ENCODE peak calls at places on chromosomes 1 and 21, in four cellular contexts. One of them, this sample, is unnamed.

GRCh38 chr21:44271558-44271957 is 9.9 kb upstream of the DNMT3L start:
- DNase-seq in gastrocnemius medialis: no peak
- DNase-seq in IMR-90: no peak
- DNase-seq in ovary: no peak
- DNase-seq in this sample: no peak

GRCh38 chr1:156551066-156551643 is 21.2 kb downstream of the IQGAP3 start:
- DNase-seq in gastrocnemius medialis: no peak
- DNase-seq in IMR-90: no peak
- DNase-seq in ovary: no peak
- DNase-seq in this sample: no peak

GRCh38 chr1:68558321-68559026 is 61.6 kb upstream of the DEPDC1 start:
- DNase-seq in gastrocnemius medialis: no peak
- DNase-seq in IMR-90: no peak
- DNase-seq in ovary: no peak
- DNase-seq in this sample: no peak

GRCh38 chr1:115755436-115756370 is 12.8 kb downstream of the CASQ2 start:
- DNase-seq in gastrocnemius medialis: no peak
- DNase-seq in IMR-90: no peak
- DNase-seq in ovary: no peak
- DNase-seq in this sample: no peak

GRCh38 chr1:58443986-58444603 is 102.4 kb downstream of the OMA1 start:
- DNase-seq in gastrocnemius medialis: no peak
- DNase-seq in IMR-90: no peak
- DNase-seq in ovary: no peak
- DNase-seq in this sample: no peak

GRCh38 chr1:45952072-45952471 is 148.7 kb downstream of the MAST2 start:
- DNase-seq in gastrocnemius medialis: no peak
- DNase-seq in IMR-90: no peak
- DNase-seq in ovary: no peak
- DNase-seq in this sample: no peak

GRCh38 chr1:246587606-246588005 is 21.4 kb downstream of the CNST start:
- DNase-seq in gastrocnemius medialis: no peak
- DNase-seq in IMR-90: peak; percentile 72
- DNase-seq in ovary: no peak
- DNase-seq in this sample: no peak

GRCh38 chr1:1128454-1129139 is 12.7 kb upstream of the C1orf159 start:
- DNase-seq in gastrocnemius medialis: no peak
- DNase-seq in IMR-90: no peak
- DNase-seq in ovary: no peak
- DNase-seq in this sample: no peak

GRCh38 chr21:46151989-46152938 is 3.1 kb downstream of the FTCD start:
- DNase-seq in gastrocnemius medialis: peak; percentile 6
- DNase-seq in IMR-90: no peak
- DNase-seq in ovary: peak; percentile 44
- DNase-seq in this sample: no peak

GRCh38 chr1:189790335-189790734 is 687.3 kb downstream of the BRINP3 start:
- DNase-seq in gastrocnemius medialis: no peak
- DNase-seq in IMR-90: peak; percentile 8
- DNase-seq in ovary: no peak
- DNase-seq in this sample: no peak

GRCh38 chr1:33361553-33362262 is 40.8 kb upstream of the A3GALT2 start:
- DNase-seq in gastrocnemius medialis: peak; percentile 51
- DNase-seq in IMR-90: no peak
- DNase-seq in ovary: no peak
- DNase-seq in this sample: no peak
- H3K27ac ChIP-seq in gastrocnemius medialis: peak overlapping the region; percentile 98
- H3K27ac ChIP-seq in IMR-90: no peak overlapping the region
- H3K27ac ChIP-seq in ovary: no peak overlapping the region
- H3K27ac ChIP-seq in this sample: peak overlapping the region; percentile 97

DNA sequence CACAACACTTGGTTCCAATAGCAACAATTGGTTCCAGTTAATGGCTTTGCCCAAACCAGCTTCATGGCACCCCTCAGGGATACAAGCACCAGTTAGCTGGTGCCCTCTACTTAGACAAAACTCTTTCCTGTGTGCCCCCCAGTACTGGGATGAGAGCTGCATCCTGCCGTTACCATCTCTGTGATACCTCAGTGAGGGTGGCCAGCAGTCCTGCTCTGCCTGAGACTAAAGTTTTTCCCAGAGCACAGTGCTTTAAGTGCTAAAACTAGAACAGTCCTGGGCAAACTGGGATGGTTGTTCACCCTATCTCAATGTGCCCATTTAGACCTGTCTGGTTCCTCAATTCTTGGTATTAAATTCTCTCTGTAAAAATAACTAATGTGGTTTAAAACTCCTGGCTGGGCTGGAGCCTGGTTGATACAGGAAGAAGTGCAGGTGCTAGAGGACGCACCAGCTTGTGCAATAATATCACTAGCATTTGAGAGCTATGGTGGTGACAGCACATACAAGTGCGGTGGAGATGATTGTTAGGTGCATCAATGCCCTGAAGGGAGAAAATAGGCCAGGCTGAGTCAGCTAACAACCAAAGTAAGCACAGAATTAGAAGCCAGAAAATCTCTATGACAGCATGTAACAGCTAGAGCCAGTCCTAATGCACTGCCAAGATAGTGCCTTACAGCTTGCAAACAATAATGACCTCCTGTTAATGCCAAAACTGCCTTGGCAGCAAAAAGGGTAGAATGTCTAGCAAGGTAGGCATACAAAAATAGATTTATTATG is 179.8 kb upstream of the GALNT2 start:
- DNase-seq in gastrocnemius medialis: peak; percentile 88
- DNase-seq in IMR-90: no peak
- DNase-seq in ovary: no peak
- DNase-seq in this sample: peak; percentile 38
- H3K27ac ChIP-seq in gastrocnemius medialis: peak overlapping the region; percentile 84
- H3K27ac ChIP-seq in IMR-90: no peak overlapping the region
- H3K27ac ChIP-seq in ovary: no peak overlapping the region
- H3K27ac ChIP-seq in this sample: no peak overlapping the region

DNA sequence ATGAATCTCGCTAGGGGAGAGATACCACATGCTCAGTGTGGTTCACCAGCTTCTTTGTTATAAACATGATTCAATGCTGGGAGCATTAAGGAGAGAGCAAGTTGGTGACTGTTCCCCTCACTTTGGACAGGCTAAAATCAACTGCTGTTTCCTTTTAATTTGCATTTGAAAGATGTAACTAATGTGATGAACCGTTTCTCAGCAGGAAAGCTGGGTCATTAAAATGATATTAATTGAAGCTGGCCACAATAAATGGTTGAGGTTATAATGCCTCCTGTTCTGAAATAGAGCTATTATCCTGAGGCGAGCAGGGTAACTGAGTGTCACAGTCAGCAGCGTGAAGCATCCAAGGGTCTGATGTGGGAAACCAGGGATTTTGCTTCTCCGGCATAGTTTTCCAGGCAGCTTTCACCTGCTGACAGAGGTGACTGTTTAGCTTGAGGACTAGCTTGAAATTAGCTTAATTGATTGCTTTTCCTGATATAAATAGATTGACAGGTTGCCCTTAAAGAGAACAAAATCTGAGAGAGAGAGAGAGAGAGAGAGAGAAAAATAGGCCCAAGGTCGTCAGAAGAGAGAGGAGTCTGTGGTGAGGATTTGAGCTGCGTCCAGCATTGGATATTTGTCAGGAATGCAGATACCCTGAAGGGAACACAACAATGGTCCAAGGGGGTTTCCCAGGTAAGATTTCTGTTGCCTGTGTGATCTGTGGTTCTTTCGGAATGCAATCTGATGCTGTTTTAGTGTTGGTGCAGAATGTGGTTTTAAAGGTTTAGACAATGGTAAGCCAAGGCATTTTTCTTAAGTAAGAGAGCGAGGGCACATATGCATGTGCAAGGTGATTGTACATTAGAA is 209.7 kb downstream of the PATJ start:
- DNase-seq in gastrocnemius medialis: no peak
- DNase-seq in IMR-90: peak; percentile 28
- DNase-seq in ovary: no peak
- DNase-seq in this sample: no peak
- H3K27ac ChIP-seq in gastrocnemius medialis: peak overlapping the region; percentile 18
- H3K27ac ChIP-seq in IMR-90: no peak overlapping the region
- H3K27ac ChIP-seq in ovary: no peak overlapping the region
- H3K27ac ChIP-seq in this sample: no peak overlapping the region

DNA sequence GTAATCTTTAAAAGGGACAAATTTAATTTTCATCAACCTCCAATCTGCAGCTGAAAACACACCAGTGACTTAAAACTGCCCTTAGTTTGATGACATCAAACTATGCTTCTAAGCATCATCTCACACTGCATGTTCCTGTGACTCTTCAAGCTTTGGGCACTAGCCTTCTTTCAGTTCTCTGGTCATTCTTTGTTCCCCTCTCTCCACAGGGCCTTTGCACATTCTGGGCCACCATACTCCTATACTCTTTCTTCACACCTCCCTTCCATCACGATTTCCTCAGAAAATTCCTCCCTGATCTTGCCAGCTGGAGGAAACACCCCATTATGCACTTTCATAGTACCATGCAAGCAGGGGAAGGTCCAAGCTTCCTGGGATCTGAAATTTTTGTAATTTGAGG is 77.6 kb upstream of the ZNF326 start:
- DNase-seq in gastrocnemius medialis: no peak
- DNase-seq in IMR-90: no peak
- DNase-seq in ovary: no peak
- DNase-seq in this sample: no peak
- H3K27ac ChIP-seq in gastrocnemius medialis: no peak overlapping the region
- H3K27ac ChIP-seq in IMR-90: no peak overlapping the region
- H3K27ac ChIP-seq in ovary: no peak overlapping the region
- H3K27ac ChIP-seq in this sample: no peak overlapping the region

GRCh38 chr1:106134561-106134960 is 921.9 kb upstream of the PRMT6 start:
- DNase-seq in gastrocnemius medialis: no peak
- DNase-seq in IMR-90: no peak
- DNase-seq in ovary: no peak
- DNase-seq in this sample: no peak
- H3K27ac ChIP-seq in gastrocnemius medialis: no peak overlapping the region
- H3K27ac ChIP-seq in IMR-90: no peak overlapping the region
- H3K27ac ChIP-seq in ovary: no peak overlapping the region
- H3K27ac ChIP-seq in this sample: no peak overlapping the region

GRCh38 chr21:34085129-34085528 is 11.8 kb downstream of the MRPS6 start:
- DNase-seq in gastrocnemius medialis: no peak
- DNase-seq in IMR-90: no peak
- DNase-seq in ovary: no peak
- DNase-seq in this sample: no peak

GRCh38 chr21:34083357-34083756 is 10.0 kb downstream of the MRPS6 start:
- DNase-seq in gastrocnemius medialis: no peak
- DNase-seq in IMR-90: no peak
- DNase-seq in ovary: no peak
- DNase-seq in this sample: no peak

GRCh38 chr21:34088752-34089151 is 15.4 kb downstream of the MRPS6 start:
- DNase-seq in gastrocnemius medialis: no peak
- DNase-seq in IMR-90: no peak
- DNase-seq in ovary: no peak
- DNase-seq in this sample: no peak

GRCh38 chr21:34082769-34083168 is 9.4 kb downstream of the MRPS6 start:
- DNase-seq in gastrocnemius medialis: no peak
- DNase-seq in IMR-90: no peak
- DNase-seq in ovary: no peak
- DNase-seq in this sample: no peak

GRCh38 chr21:34086887-34087306 is 13.5 kb downstream of the MRPS6 start:
- DNase-seq in gastrocnemius medialis: no peak
- DNase-seq in IMR-90: no peak
- DNase-seq in ovary: no peak
- DNase-seq in this sample: no peak
- H3K27ac ChIP-seq in gastrocnemius medialis: no peak overlapping the region
- H3K27ac ChIP-seq in IMR-90: no peak overlapping the region
- H3K27ac ChIP-seq in ovary: no peak overlapping the region
- H3K27ac ChIP-seq in this sample: no peak overlapping the region

GRCh38 chr1:160429702-160430535 is 29.6 kb downstream of the VANGL2 start:
- DNase-seq in gastrocnemius medialis: no peak
- DNase-seq in IMR-90: no peak
- DNase-seq in ovary: no peak
- DNase-seq in this sample: no peak
- H3K27ac ChIP-seq in gastrocnemius medialis: no peak overlapping the region
- H3K27ac ChIP-seq in IMR-90: no peak overlapping the region
- H3K27ac ChIP-seq in ovary: no peak overlapping the region
- H3K27ac ChIP-seq in this sample: no peak overlapping the region

GRCh38 chr1:185840880-185841279 is 106.7 kb downstream of the HMCN1 start:
- DNase-seq in gastrocnemius medialis: no peak
- DNase-seq in IMR-90: no peak
- DNase-seq in ovary: no peak
- DNase-seq in this sample: no peak
- H3K27ac ChIP-seq in gastrocnemius medialis: no peak overlapping the region
- H3K27ac ChIP-seq in IMR-90: no peak overlapping the region
- H3K27ac ChIP-seq in ovary: no peak overlapping the region
- H3K27ac ChIP-seq in this sample: no peak overlapping the region